ENCODE peak calls at places on chromosome 17, in five cellular contexts. Q is retinal pigment epithelial cell, N is GM06990, U is bronchial epithelial cell, C is neural crest cell. W is an unnamed sample.

GRCh38 chr17:31739300-31739699 is 119.7 kb downstream of the COPRS start:
- DNase-seq in Q (no peak), N (no peak), U (peak; percentile 53), C (no peak), W (no peak)

GRCh38 chr17:62780273-62780672 is 27.8 kb downstream of the MARCHF10 start:
- DNase-seq in Q (no peak), N (no peak), U (peak; percentile 83), C (no peak), W (no peak)

GRCh38 chr17:37813753-37814152 is 68.9 kb upstream of the HNF1B start:
- DNase-seq in Q (no peak), N (no peak), U (peak; percentile 60), C (no peak), W (no peak)

GRCh38 chr17:41324180-41325075 is 8.9 kb upstream of the KRTAP17-1 start:
- DNase-seq in Q (no peak), N (no peak), U (peak; percentile 50), C (no peak), W (no peak)

GRCh38 chr17:76925333-76925935 is 57.2 kb downstream of the MGAT5B start:
- DNase-seq in Q (no peak), N (no peak), U (no peak), C (no peak), W (no peak)

GRCh38 chr17:731943-732787 is at the start of gene TLCD3A:
- DNase-seq in Q (no peak), N (peak; percentile 75), U (peak; percentile 31), C (peak; percentile 48), W (peak; percentile 88)

GRCh38 chr17:42563543-42563942 is 1.6 kb downstream of the COASY start:
- DNase-seq in Q (no peak), N (no peak), U (peak; percentile 33), C (no peak), W (no peak)

GRCh38 chr17:8426094-8426720 is 9.5 kb upstream of the NDEL1 start:
- DNase-seq in Q (no peak), N (no peak), U (peak; percentile 16), C (no peak), W (no peak)

GRCh38 chr17:80295559-80295958 is 34.9 kb downstream of the RNF213 start:
- DNase-seq in Q (no peak), N (no peak), U (no peak), C (no peak), W (no peak)

GRCh38 chr17:5557485-5557884 is 26.8 kb downstream of the NLRP1 start:
- DNase-seq in Q (peak; percentile 21), N (no peak), U (peak; percentile 63), C (no peak), W (no peak)

GRCh38 chr17:51147641-51148040 is 5.7 kb upstream of the NME1 start:
- DNase-seq in Q (peak; percentile 52), N (no peak), U (no peak), C (no peak), W (no peak)

GRCh38 chr17:56144205-56144604 is 9.1 kb upstream of the ANKFN1 start:
- DNase-seq in Q (no peak), N (no peak), U (no peak), C (no peak), W (no peak)

GRCh38 chr17:16915752-16916556 is 56.0 kb downstream of the TNFRSF13B start:
- DNase-seq in Q (no peak), N (peak; percentile 67), U (peak; percentile 50), C (peak; percentile 46), W (peak; percentile 82)

GRCh38 chr17:82559779-82560642 is 40.5 kb downstream of the FOXK2 start:
- DNase-seq in Q (no peak), N (no peak), U (no peak), C (no peak), W (no peak)

GRCh38 chr17:80453980-80454556 is 22.3 kb downstream of the NPTX1 start:
- DNase-seq in Q (no peak), N (no peak), U (no peak), C (no peak), W (no peak)

GRCh38 chr17:78986048-78986648 is 6.4 kb upstream of the LGALS3BP start:
- DNase-seq in Q (no peak), N (no peak), U (no peak), C (no peak), W (no peak)

GRCh38 chr17:13337864-13338371 is 263.8 kb downstream of the HS3ST3A1 start:
- DNase-seq in Q (no peak), N (no peak), U (peak; percentile 57), C (peak; percentile 36), W (peak; percentile 22)

GRCh38 chr17:75771334-75772281 is 6.6 kb upstream of the GALK1 start:
- DNase-seq in Q (no peak), N (no peak), U (peak; percentile 42), C (no peak), W (no peak)
- TF ChIP-seq CTCF in Q (peak; percentile 26), N (no peak), U (peak; percentile 37), C (no peak), W (no peak)

GRCh38 chr17:69246726-69247375 is 18.2 kb upstream of the ABCA10 start:
- DNase-seq in Q (peak; percentile 3), N (no peak), U (peak; percentile 60), C (no peak), W (peak; percentile 38)
- TF ChIP-seq CTCF in Q (peak; percentile 51), N (peak; percentile 31), U (peak; percentile 16), C (peak; percentile 86), W (peak; percentile 21)

DNA sequence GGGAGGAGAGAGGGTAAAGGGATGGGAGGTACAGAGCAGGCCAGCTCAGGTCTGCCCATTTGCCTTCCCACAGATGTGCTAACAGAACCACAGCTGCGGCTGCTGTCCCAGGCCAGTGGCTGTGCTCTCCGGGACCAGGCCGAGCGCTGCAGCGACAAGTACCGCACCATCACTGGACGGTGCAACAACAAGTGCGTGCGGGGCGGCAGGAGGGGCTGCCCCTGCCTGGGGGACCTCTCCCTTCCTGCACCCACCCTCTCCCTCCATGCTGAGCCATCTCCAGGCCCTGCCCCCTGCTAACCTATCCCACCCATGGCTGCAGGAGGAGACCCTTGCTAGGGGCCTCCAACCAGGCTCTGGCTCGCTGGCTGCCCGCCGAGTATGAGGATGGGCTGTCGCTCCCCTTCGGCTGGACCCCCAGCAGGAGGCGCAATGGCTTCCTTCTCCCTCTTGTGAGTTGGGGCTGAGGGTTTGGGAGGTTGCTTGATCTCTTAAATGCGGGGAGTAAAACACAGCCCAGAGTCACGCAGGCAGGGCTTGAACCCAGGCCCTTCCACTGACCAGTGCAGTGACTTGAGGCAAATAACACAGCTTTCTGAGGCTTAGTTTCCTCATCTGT is 1.2 kb downstream of the EPX start:
- DNase-seq in Q (no peak), N (no peak), U (no peak), C (no peak), W (no peak)
- TF ChIP-seq CTCF in Q (no peak), N (no peak), U (no peak), C (no peak), W (no peak)

GRCh38 chr17:64017381-64017980 is 3.0 kb downstream of the ICAM2 start:
- DNase-seq in Q (no peak), N (no peak), U (no peak), C (no peak), W (no peak)
- TF ChIP-seq CTCF in Q (peak; percentile 24), N (peak; percentile 25), U (no peak), C (peak; percentile 54), W (no peak)

W was measured in GM13976.